ENCODE peak calls at places on chromosomes 13 and 19, in nine cellular contexts. S is NCI-H1092; P is GM23248; N is heart right ventricle; O is NCI-H146; Z is AML-193; U is heart left ventricle; Y is stimulated activated CD8-positive, alpha-beta memory T cell treated with anti-CD3 and anti-CD28 coated beads, Interleukin-7, amount 100 ng/mL, for 24 hours; B is kidney epithelial cell. K is an unnamed sample.

GRCh38 chr13:75196112-75196855 is 285.7 kb downstream of the TBC1D4 start:
- DNase-seq in N (no peak), O (no peak), Z (no peak), Y (no peak), B (no peak), S (no peak), P (peak; percentile 7), U (no peak), K (no peak)

GRCh38 chr19:44725684-44726083 is 22.8 kb upstream of the BCL3 start:
- DNase-seq in P (no peak), Y (no peak), S (no peak), N (no peak), O (no peak), Z (no peak), B (no peak), U (peak; percentile 45), K (no peak)

GRCh38 chr13:94795292-94795691 is 82.9 kb upstream of the SOX21 start:
- DNase-seq in U (no peak), O (no peak), Z (no peak), Y (no peak), S (no peak), P (no peak), N (no peak), B (no peak), K (no peak)

GRCh38 chr13:45783346-45784043 is 68.1 kb downstream of the SIAH3 start:
- DNase-seq in N (no peak), B (no peak), U (no peak), Z (no peak), O (no peak), P (no peak), Y (no peak), S (no peak), K (no peak)

GRCh38 chr19:14413765-14414171 is 5.4 kb downstream of the DDX39A start:
- DNase-seq in N (no peak), U (no peak), S (no peak), Y (no peak), O (no peak), B (no peak), P (peak; percentile 47), Z (no peak), K (no peak)

GRCh38 chr19:15421726-15422260 is 3.0 kb upstream of the AKAP8L start:
- DNase-seq in Y (no peak), U (peak; percentile 80), P (no peak), N (peak; percentile 68), Z (no peak), O (no peak), S (peak; percentile 92), B (no peak), K (no peak)

GRCh38 chr13:48602296-48603040 is 51.3 kb upstream of the CYSLTR2 start:
- DNase-seq in U (no peak), S (no peak), O (no peak), P (no peak), B (no peak), Z (no peak), N (no peak), Y (no peak), K (no peak)

GRCh38 chr19:32599736-32600157 is 18.8 kb downstream of the PDCD5 start:
- DNase-seq in Z (peak; percentile 54), U (no peak), P (peak; percentile 75), S (peak; percentile 27), N (no peak), O (peak; percentile 53), Y (peak; percentile 9), B (no peak), K (peak; percentile 28)

GRCh38 chr13:39634956-39635355 is 20.5 kb upstream of the COG6 start:
- DNase-seq in N (no peak), P (no peak), O (peak; percentile 91), B (no peak), U (no peak), Z (no peak), Y (no peak), S (no peak), K (no peak)

GRCh38 chr19:47232422-47233211 is 1.6 kb upstream of the BBC3 start:
- DNase-seq in B (no peak), O (no peak), Z (no peak), S (no peak), Y (no peak), P (peak; percentile 88), N (no peak), U (no peak), K (no peak)

GRCh38 chr13:114285166-114285808 is 3.9 kb downstream of the UPF3A start:
- DNase-seq in N (no peak), U (no peak), Y (no peak), Z (no peak), B (peak; percentile 42), S (no peak), P (peak; percentile 64), O (no peak), K (no peak)

GRCh38 chr19:2038284-2039081 is 12.6 kb downstream of the MKNK2 start:
- DNase-seq in B (no peak), U (no peak), Z (no peak), Y (no peak), S (no peak), P (no peak), O (no peak), N (no peak), K (no peak)

GRCh38 chr19:46303702-46304397 is 7.0 kb downstream of the HIF3A start:
- DNase-seq in P (peak; percentile 47), Z (no peak), O (peak; percentile 68), S (no peak), B (no peak), U (peak; percentile 78), Y (no peak), N (peak; percentile 68), K (peak; percentile 89)

GRCh38 chr13:35475960-35476943 is at the start of gene MAB21L1:
- DNase-seq in S (no peak), U (no peak), Z (peak; percentile 9), N (peak; percentile 31), Y (no peak), O (no peak), B (no peak), P (peak; percentile 89), K (no peak)

GRCh38 chr13:59112375-59112774 is 1051.4 kb downstream of the DIAPH3 start:
- DNase-seq in B (peak; percentile 91), Z (no peak), U (no peak), O (no peak), N (no peak), P (peak; percentile 36), S (no peak), Y (no peak), K (no peak)

GRCh38 chr13:113448545-113448884 is 4.8 kb downstream of the ADPRHL1 start:
- DNase-seq in P (no peak), Y (no peak), U (peak; percentile 83), B (no peak), Z (no peak), S (no peak), O (peak; percentile 63), N (peak; percentile 73), K (peak; percentile 51)

GRCh38 chr19:43316591-43317319 is 36.7 kb upstream of the CD177 start:
- DNase-seq in B (no peak), Y (no peak), P (peak; percentile 54), Z (no peak), S (no peak), N (no peak), O (peak; percentile 59), U (no peak), K (peak; percentile 67)

GRCh38 chr19:37972803-37973202 is 65.8 kb downstream of the SIPA1L3 start:
- DNase-seq in S (no peak), Z (no peak), B (no peak), P (no peak), U (no peak), O (no peak), Y (no peak), N (no peak), K (no peak)

GRCh38 chr19:7337380-7338194 is 11.2 kb upstream of the ARHGEF18 start:
- DNase-seq in S (no peak), N (no peak), O (no peak), U (no peak), P (no peak), Y (no peak), Z (peak; percentile 97), B (no peak), K (no peak)

GRCh38 chr13:50200562-50200961 is 185.3 kb downstream of the KCNRG start:
- DNase-seq in Y (no peak), P (no peak), U (no peak), B (no peak), S (no peak), Z (no peak), O (no peak), N (no peak), K (no peak)

GRCh38 chr19:14167594-14168138 is 31.3 kb upstream of the ASF1B start:
- DNase-seq in B (no peak), N (no peak), Z (no peak), Y (no peak), U (peak; percentile 40), P (no peak), S (no peak), O (no peak), K (no peak)

GRCh38 chr13:25928941-25929505 is 122.8 kb downstream of the SHISA2 start:
- DNase-seq in B (peak; percentile 14), Y (no peak), U (no peak), N (no peak), Z (no peak), S (no peak), P (no peak), O (no peak), K (no peak)

GRCh38 chr19:35459414-35460082 is 11.5 kb downstream of the FFAR2 start:
- DNase-seq in B (no peak), P (no peak), N (peak; percentile 73), U (peak; percentile 71), O (no peak), Y (no peak), S (no peak), Z (no peak), K (peak; percentile 48)

GRCh38 chr13:100128373-100128772 is 39.5 kb downstream of the PCCA start:
- DNase-seq in Z (no peak), U (no peak), P (peak; percentile 17), Y (no peak), O (peak; percentile 7), N (no peak), B (peak; percentile 25), S (no peak), K (no peak)

GRCh38 chr13:98977568-98978270 is at the start of gene DOCK9:
- DNase-seq in Z (no peak), P (peak; percentile 71), Y (no peak), N (peak; percentile 77), S (no peak), O (peak; percentile 86), B (peak; percentile 52), U (peak; percentile 74), K (peak; percentile 79)

GRCh38 chr13:94346261-94347019 is 133.0 kb downstream of the DCT start:
- DNase-seq in P (no peak), O (no peak), S (no peak), N (no peak), Y (no peak), B (no peak), U (no peak), Z (no peak), K (no peak)

GRCh38 chr13:75405976-75406703 is 75.8 kb downstream of the TBC1D4 start:
- DNase-seq in Y (no peak), Z (no peak), B (no peak), O (peak; percentile 60), S (no peak), P (no peak), N (no peak), U (no peak), K (no peak)

GRCh38 chr13:84430015-84430414 is 547.7 kb upstream of the SLITRK1 start:
- DNase-seq in U (no peak), N (no peak), Y (no peak), S (no peak), Z (no peak), P (peak; percentile 28), O (no peak), B (no peak), K (no peak)

GRCh38 chr19:12527034-12527836 is 24.0 kb downstream of the ZNF564 start:
- DNase-seq in Y (no peak), U (no peak), S (no peak), Z (no peak), O (no peak), P (peak; percentile 60), N (no peak), B (no peak), K (no peak)

GRCh38 chr13:50646070-50646469 is 197.4 kb downstream of the DLEU7 start:
- DNase-seq in N (no peak), B (no peak), U (no peak), Y (no peak), O (no peak), S (no peak), P (no peak), Z (no peak), K (no peak)

K was measured in testis.